ENCODE peak calls at places on chromosomes 4 and X, in six cellular contexts. One of them, this sample, is unnamed.

GRCh38 chr4:152784490-152785195 is 4.9 kb downstream of the ARFIP1 start:
- DNase-seq in H1: no peak
- DNase-seq in WTC11: no peak
- DNase-seq in K562: peak
- DNase-seq in GM12878: no peak
- DNase-seq in GM23338: peak
- DNase-seq in this sample: peak

GRCh38 chr4:106615407-106615945 is 246.9 kb upstream of the GIMD1 start:
- DNase-seq in GM12878: no peak
- DNase-seq in GM23338: no peak
- DNase-seq in H1: no peak
- DNase-seq in K562: no peak
- DNase-seq in WTC11: no peak
- DNase-seq in this sample: no peak

GRCh38 chr4:73836373-73837269 is at the start of gene CXCL6:
- DNase-seq in GM23338: peak
- DNase-seq in GM12878: no peak
- DNase-seq in K562: no peak
- DNase-seq in WTC11: peak
- DNase-seq in H1: no peak
- DNase-seq in this sample: no peak

GRCh38 chr4:140052050-140052449 is 101.9 kb downstream of the MAML3 start:
- DNase-seq in H1: no peak
- DNase-seq in GM23338: peak
- DNase-seq in K562: no peak
- DNase-seq in WTC11: peak
- DNase-seq in GM12878: no peak
- DNase-seq in this sample: peak

GRCh38 chr4:2292679-2293108 is 30.8 kb upstream of the MXD4 start:
- DNase-seq in H1: no peak
- DNase-seq in GM23338: no peak
- DNase-seq in GM12878: no peak
- DNase-seq in WTC11: no peak
- DNase-seq in K562: no peak
- DNase-seq in this sample: no peak

GRCh38 chr4:130985371-130985770 is 1889.4 kb downstream of the C4orf33 start:
- DNase-seq in K562: no peak
- DNase-seq in GM23338: peak
- DNase-seq in GM12878: no peak
- DNase-seq in WTC11: no peak
- DNase-seq in H1: no peak
- DNase-seq in this sample: no peak

GRCh38 chrX:125757794-125758564 is 408.1 kb downstream of the DCAF12L2 start:
- DNase-seq in H1: no peak
- DNase-seq in GM12878: no peak
- DNase-seq in GM23338: no peak
- DNase-seq in K562: peak
- DNase-seq in WTC11: no peak
- DNase-seq in this sample: no peak

GRCh38 chr4:6716958-6717655 is 1.1 kb downstream of the BLOC1S4 start:
- DNase-seq in H1: no peak
- DNase-seq in GM23338: no peak
- DNase-seq in K562: no peak
- DNase-seq in GM12878: no peak
- DNase-seq in WTC11: no peak
- DNase-seq in this sample: no peak

DNA sequence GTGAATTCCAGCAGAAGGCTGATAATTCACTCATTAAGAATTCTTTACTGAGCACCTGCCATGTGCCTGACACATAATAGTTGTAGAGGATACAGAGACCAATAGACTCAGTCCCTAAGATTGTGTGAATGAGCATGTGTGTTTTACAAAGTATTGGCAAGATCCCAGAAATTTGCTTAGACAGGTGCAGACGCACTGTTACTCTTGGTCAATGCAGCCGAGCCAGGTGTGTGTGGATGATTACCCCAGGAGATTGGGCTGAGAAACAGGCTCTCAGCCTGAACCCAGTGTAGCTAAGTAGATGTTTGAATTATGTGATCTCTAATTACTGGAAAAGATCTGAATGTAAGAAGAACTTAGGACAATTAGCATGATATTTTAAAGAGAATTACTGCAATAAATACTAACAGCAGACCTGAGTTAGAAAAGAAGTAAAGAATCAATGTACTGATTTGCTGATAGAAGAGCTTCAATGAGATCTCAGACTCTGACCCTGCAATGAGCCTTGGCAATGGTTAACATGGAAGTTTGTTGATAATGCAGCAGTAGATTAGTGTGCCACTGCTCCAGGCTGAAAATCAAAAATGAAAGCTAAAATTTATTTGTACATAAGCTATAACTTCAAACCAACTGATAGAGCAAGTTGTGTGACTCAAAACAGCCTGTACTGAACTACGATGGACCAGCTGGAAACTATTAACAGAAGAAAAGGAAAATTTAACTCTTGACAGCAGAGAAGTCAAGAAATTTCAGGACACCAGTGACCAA is 32.2 kb upstream of the NDST4 start:
- DNase-seq in K562: no peak
- DNase-seq in H1: no peak
- DNase-seq in WTC11: no peak
- DNase-seq in GM23338: no peak
- DNase-seq in GM12878: no peak
- DNase-seq in this sample: no peak
- TF ChIP-seq CREB1 in K562: no peak
- TF ChIP-seq CREB1 in H1: no peak
- TF ChIP-seq CREB1 in WTC11: no peak
- TF ChIP-seq CREB1 in GM23338: no peak
- TF ChIP-seq CREB1 in GM12878: no peak
- TF ChIP-seq CREB1 in this sample: no peak

DNA sequence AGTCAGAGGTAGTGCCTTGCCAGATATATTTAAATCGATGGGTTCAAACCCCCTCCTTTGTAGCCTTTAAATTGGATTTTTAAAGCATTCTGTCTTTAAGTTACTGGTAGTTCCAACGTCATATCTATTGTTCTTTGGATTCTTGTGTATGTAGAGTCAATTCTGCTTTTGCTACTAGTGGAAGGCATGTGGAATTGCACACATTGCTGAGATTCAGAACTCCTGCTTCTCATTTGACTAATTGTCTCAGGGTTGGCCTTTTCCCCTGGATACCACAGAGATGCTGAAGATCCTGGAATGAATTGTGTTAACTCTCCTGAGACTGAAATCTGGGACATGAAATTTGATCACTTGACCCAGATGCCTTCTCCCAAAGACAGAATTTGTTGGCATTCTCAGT is 328.3 kb upstream of the RPS6KA3 start:
- DNase-seq in GM12878: no peak
- DNase-seq in WTC11: no peak
- DNase-seq in H1: no peak
- DNase-seq in K562: no peak
- DNase-seq in GM23338: peak
- DNase-seq in this sample: peak
- TF ChIP-seq CREB1 in GM12878: no peak
- TF ChIP-seq CREB1 in WTC11: no peak
- TF ChIP-seq CREB1 in H1: no peak
- TF ChIP-seq CREB1 in K562: no peak
- TF ChIP-seq CREB1 in GM23338: peak
- TF ChIP-seq CREB1 in this sample: no peak

GRCh38 chr4:55910140-55910539 is 38.6 kb upstream of the CEP135 start:
- DNase-seq in GM23338: no peak
- DNase-seq in H1: no peak
- DNase-seq in GM12878: no peak
- DNase-seq in K562: no peak
- DNase-seq in WTC11: no peak
- DNase-seq in this sample: no peak
- TF ChIP-seq CREB1 in GM23338: no peak
- TF ChIP-seq CREB1 in H1: no peak
- TF ChIP-seq CREB1 in GM12878: no peak
- TF ChIP-seq CREB1 in K562: no peak
- TF ChIP-seq CREB1 in WTC11: no peak
- TF ChIP-seq CREB1 in this sample: no peak

GRCh38 chrX:1754077-1754476 is 139.2 kb downstream of the ASMT start:
- DNase-seq in GM12878: no peak
- DNase-seq in WTC11: no peak
- DNase-seq in K562: no peak
- DNase-seq in GM23338: no peak
- DNase-seq in H1: no peak
- DNase-seq in this sample: no peak
- TF ChIP-seq CREB1 in GM12878: no peak
- TF ChIP-seq CREB1 in WTC11: no peak
- TF ChIP-seq CREB1 in K562: no peak
- TF ChIP-seq CREB1 in GM23338: no peak
- TF ChIP-seq CREB1 in H1: no peak
- TF ChIP-seq CREB1 in this sample: no peak